ENCODE peak calls at places on chromosomes 11 and 22, in seven cellular contexts. S, Q, X, B, J, P and O are unnamed samples.

GRCh38 chr11:82521427-82521826 is 212.2 kb downstream of the FAM181B start:
- DNase-seq in Q (no peak), B (no peak), P (no peak), S (no peak), J (no peak), X (no peak), O (no peak)

GRCh38 chr11:15278129-15278528 is 163.4 kb downstream of the INSC start:
- DNase-seq in S (no peak), B (no peak), X (no peak), Q (no peak), J (no peak), P (no peak), O (no peak)

GRCh38 chr11:80024119-80024518 is 583.3 kb upstream of the TENM4 start:
- DNase-seq in X (no peak), J (no peak), Q (no peak), B (no peak), S (no peak), P (no peak), O (no peak)

GRCh38 chr11:134625631-134626030 is 213.6 kb upstream of the B3GAT1 start:
- DNase-seq in Q (no peak), X (no peak), P (no peak), J (no peak), S (no peak), B (no peak), O (no peak)

GRCh38 chr11:97965849-97966646 is 1054.7 kb upstream of the CNTN5 start:
- DNase-seq in J (no peak), Q (no peak), B (no peak), P (no peak), X (no peak), S (no peak), O (no peak)

GRCh38 chr11:1564535-1565172 is 7.4 kb downstream of the DUSP8 start:
- DNase-seq in P (peak), B (peak), Q (peak), J (no peak), S (no peak), X (no peak), O (peak)

GRCh38 chr11:119472186-119472855 is 49.3 kb upstream of the THY1 start:
- DNase-seq in Q (no peak), S (no peak), P (no peak), B (no peak), J (no peak), X (no peak), O (no peak)

GRCh38 chr11:8613036-8613435 is 19.0 kb upstream of the STK33 start:
- DNase-seq in B (no peak), P (no peak), S (no peak), J (no peak), Q (no peak), X (no peak), O (peak)

GRCh38 chr11:111403021-111403725 is 24.1 kb upstream of the POU2AF1 start:
- DNase-seq in P (no peak), J (no peak), S (no peak), X (no peak), Q (no peak), B (no peak), O (no peak)

GRCh38 chr11:1179641-1180040 is 21.9 kb downstream of the MUC5AC start:
- DNase-seq in P (no peak), J (no peak), B (no peak), S (no peak), X (no peak), Q (no peak), O (no peak)

GRCh38 chr11:13446444-13446843 is 16.6 kb downstream of the BTBD10 start:
- DNase-seq in X (no peak), J (no peak), Q (no peak), S (no peak), B (no peak), P (no peak), O (no peak)

GRCh38 chr22:28933321-28933720 is 49.9 kb downstream of the ZNRF3 start:
- DNase-seq in B (no peak), S (no peak), J (no peak), Q (no peak), X (no peak), P (no peak), O (no peak)

GRCh38 chr11:69055212-69055586 is 6.5 kb downstream of the TPCN2 start:
- DNase-seq in S (no peak), B (no peak), P (no peak), Q (no peak), J (no peak), X (no peak), O (no peak)

GRCh38 chr11:94885581-94885980 is 87.8 kb downstream of the CWC15 start:
- DNase-seq in S (no peak), Q (no peak), J (no peak), P (no peak), B (no peak), X (no peak), O (no peak)

GRCh38 chr11:35231074-35231473 is 92.1 kb downstream of the CD44 start:
- DNase-seq in J (no peak), S (no peak), X (no peak), Q (no peak), P (no peak), B (no peak), O (no peak)

GRCh38 chr11:69333149-69333710 is 39.3 kb downstream of the MYEOV start:
- DNase-seq in J (no peak), S (no peak), P (no peak), B (no peak), Q (no peak), X (no peak), O (no peak)

GRCh38 chr11:78476066-78476465 is 58.4 kb upstream of the GAB2 start:
- DNase-seq in Q (no peak), S (no peak), P (no peak), B (no peak), J (no peak), X (no peak), O (no peak)